ENCODE peak calls at places on chromosomes 7 and 10, in six cellular contexts. Z, H, M, C, T and B are unnamed samples.
A peak's percentile ranks its signal among the peaks of the same experiment; 100 is the strongest.

GRCh38 chr10:44253769-44254462 is 131.0 kb downstream of the CXCL12 start:
- DNase-seq in Z (no peak), H (no peak), M (no peak), C (no peak), T (no peak), B (peak; percentile 93)

GRCh38 chr10:47456096-47456485 is 27.8 kb downstream of the ANXA8 start:
- DNase-seq in Z (no peak), H (no peak), M (no peak), C (no peak), T (no peak), B (no peak)

GRCh38 chr7:34991938-34992840 is 45.1 kb downstream of the DPY19L1 start:
- DNase-seq in Z (no peak), H (peak; percentile 31), M (no peak), C (no peak), T (peak; percentile 52), B (peak; percentile 52)

GRCh38 chr7:112437038-112437437 is 13.2 kb upstream of the IFRD1 start:
- DNase-seq in Z (no peak), H (no peak), M (no peak), C (no peak), T (no peak), B (peak; percentile 54)

GRCh38 chr10:26367771-26368170 is 70.4 kb upstream of the APBB1IP start:
- DNase-seq in Z (no peak), H (no peak), M (peak; percentile 63), C (no peak), T (peak; percentile 58), B (no peak)

GRCh38 chr7:149719912-149720335 is 53.5 kb downstream of the ZNF467 start:
- DNase-seq in Z (no peak), H (no peak), M (no peak), C (no peak), T (no peak), B (no peak)

GRCh38 chr7:149720372-149721083 is 52.9 kb downstream of the ZNF467 start:
- DNase-seq in Z (peak; percentile 78), H (no peak), M (no peak), C (no peak), T (no peak), B (no peak)

GRCh38 chr10:63766766-63767505 is 245.7 kb downstream of the REEP3 start:
- DNase-seq in Z (no peak), H (peak; percentile 9), M (no peak), C (no peak), T (no peak), B (peak; percentile 81)

GRCh38 chr10:115029452-115030375 is 63.5 kb upstream of the ATRNL1 start:
- DNase-seq in Z (no peak), H (no peak), M (no peak), C (no peak), T (no peak), B (no peak)

GRCh38 chr10:91034494-91035157 is 113.7 kb upstream of the ANKRD1 start:
- DNase-seq in Z (no peak), H (peak; percentile 47), M (no peak), C (peak; percentile 34), T (peak; percentile 77), B (peak; percentile 78)

GRCh38 chr7:101237206-101238067 is at the start of gene CLDN15:
- DNase-seq in Z (peak; percentile 39), H (no peak), M (no peak), C (peak; percentile 86), T (no peak), B (peak; percentile 74)

GRCh38 chr7:4727914-4728705 is 46.0 kb downstream of the FOXK1 start:
- DNase-seq in Z (no peak), H (no peak), M (no peak), C (no peak), T (no peak), B (no peak)

GRCh38 chr7:37287093-37287492 is 161.6 kb downstream of the ELMO1 start:
- DNase-seq in Z (peak; percentile 36), H (no peak), M (peak; percentile 52), C (no peak), T (no peak), B (peak; percentile 15)

GRCh38 chr10:21904930-21905329 is 98.6 kb downstream of the DNAJC1 start:
- DNase-seq in Z (no peak), H (no peak), M (no peak), C (no peak), T (no peak), B (no peak)

GRCh38 chr7:55409474-55410225 is 44.5 kb downstream of the LANCL2 start:
- DNase-seq in Z (peak; percentile 54), H (no peak), M (no peak), C (peak; percentile 38), T (peak; percentile 9), B (no peak)

GRCh38 chr7:95690367-95690947 is 81.9 kb upstream of the DYNC1I1 start:
- DNase-seq in Z (peak; percentile 27), H (peak; percentile 61), M (peak; percentile 43), C (peak; percentile 32), T (peak; percentile 70), B (peak; percentile 66)

GRCh38 chr10:34666008-34666700 is 148.9 kb downstream of the PARD3 start:
- DNase-seq in Z (peak; percentile 30), H (peak; percentile 62), M (peak; percentile 27), C (peak; percentile 38), T (peak; percentile 88), B (peak; percentile 95)

GRCh38 chr7:56026538-56026937 is 24.7 kb downstream of the PSPH start:
- DNase-seq in Z (no peak), H (no peak), M (no peak), C (no peak), T (no peak), B (no peak)

GRCh38 chr7:149075286-149075685 is 15.2 kb downstream of the ZNF786 start:
- DNase-seq in Z (no peak), H (no peak), M (no peak), C (no peak), T (no peak), B (no peak)

GRCh38 chr10:123614888-123615287 is 51.3 kb upstream of the GPR26 start:
- DNase-seq in Z (no peak), H (peak; percentile 4), M (peak; percentile 52), C (peak; percentile 70), T (peak; percentile 53), B (peak; percentile 16)

GRCh38 chr10:71598673-71599072 is 120.9 kb downstream of the C10orf105 start:
- DNase-seq in Z (no peak), H (no peak), M (no peak), C (peak; percentile 65), T (peak; percentile 36), B (peak; percentile 64)

GRCh38 chr7:86411804-86412203 is 231.9 kb upstream of the GRM3 start:
- DNase-seq in Z (no peak), H (peak; percentile 48), M (no peak), C (no peak), T (no peak), B (peak; percentile 30)

GRCh38 chr10:45374451-45375052 is 536 bp downstream of the ALOX5 start:
- DNase-seq in Z (no peak), H (no peak), M (peak; percentile 48), C (no peak), T (no peak), B (no peak)

GRCh38 chr7:116421298-116421697 is 78.2 kb upstream of the CAV2 start:
- DNase-seq in Z (no peak), H (no peak), M (no peak), C (no peak), T (no peak), B (no peak)

GRCh38 chr7:26667514-26668133 is 196.8 kb downstream of the SKAP2 start:
- DNase-seq in Z (peak; percentile 71), H (peak; percentile 61), M (peak; percentile 85), C (peak; percentile 81), T (peak; percentile 95), B (peak; percentile 83)

GRCh38 chr10:86970152-86970886 is 2.0 kb downstream of the ADIRF start:
- DNase-seq in Z (no peak), H (peak; percentile 80), M (no peak), C (peak; percentile 66), T (no peak), B (peak; percentile 51)

DNA sequence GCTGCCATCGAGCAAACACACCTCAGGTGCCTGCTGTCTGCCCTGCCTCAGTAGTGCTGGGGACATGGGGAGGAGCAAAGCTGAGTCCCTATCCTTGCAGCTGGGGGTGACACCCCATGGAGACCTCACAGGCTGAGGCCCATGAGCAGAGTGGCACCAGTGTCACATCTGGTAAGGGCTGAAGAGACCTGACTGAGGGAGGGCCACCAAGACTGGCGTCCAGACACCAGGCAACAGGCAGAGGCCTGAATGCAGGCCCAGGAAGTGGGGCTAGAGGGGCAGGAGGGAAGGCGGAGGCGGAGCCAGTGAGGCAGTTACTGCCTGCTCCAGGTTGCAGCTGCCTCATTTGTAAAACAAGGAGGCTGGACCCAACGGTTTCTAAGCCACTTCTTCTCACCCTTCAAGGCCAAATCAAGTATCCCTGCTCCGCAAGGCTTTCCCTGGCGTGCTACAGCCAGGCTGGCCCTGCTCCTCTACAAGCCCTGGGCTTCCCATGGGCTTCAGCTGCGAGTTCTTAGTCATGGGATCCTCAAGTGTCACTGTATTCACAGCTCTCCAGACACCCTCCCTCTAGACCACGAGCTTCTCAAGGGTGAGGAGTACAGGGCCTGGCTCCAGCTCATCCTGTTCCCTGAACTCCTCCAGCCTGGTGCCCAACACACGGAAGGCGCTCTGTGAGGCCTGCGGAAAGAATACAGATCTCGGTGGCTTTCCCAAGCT is 39.0 kb downstream of the FAM53B start:
- DNase-seq in Z (no peak), H (no peak), M (peak; percentile 85), C (no peak), T (no peak), B (no peak)
- H3K4me1 ChIP-seq in Z (peaks cover 94% of the 10 kb centered on the region), H (no peaks in the 10 kb centered on the region), M (peaks cover 84% of the 10 kb centered on the region), C (peaks cover 34% of the 10 kb centered on the region), T (peaks cover 22% of the 10 kb centered on the region), B (peaks cover 19% of the 10 kb centered on the region)

DNA sequence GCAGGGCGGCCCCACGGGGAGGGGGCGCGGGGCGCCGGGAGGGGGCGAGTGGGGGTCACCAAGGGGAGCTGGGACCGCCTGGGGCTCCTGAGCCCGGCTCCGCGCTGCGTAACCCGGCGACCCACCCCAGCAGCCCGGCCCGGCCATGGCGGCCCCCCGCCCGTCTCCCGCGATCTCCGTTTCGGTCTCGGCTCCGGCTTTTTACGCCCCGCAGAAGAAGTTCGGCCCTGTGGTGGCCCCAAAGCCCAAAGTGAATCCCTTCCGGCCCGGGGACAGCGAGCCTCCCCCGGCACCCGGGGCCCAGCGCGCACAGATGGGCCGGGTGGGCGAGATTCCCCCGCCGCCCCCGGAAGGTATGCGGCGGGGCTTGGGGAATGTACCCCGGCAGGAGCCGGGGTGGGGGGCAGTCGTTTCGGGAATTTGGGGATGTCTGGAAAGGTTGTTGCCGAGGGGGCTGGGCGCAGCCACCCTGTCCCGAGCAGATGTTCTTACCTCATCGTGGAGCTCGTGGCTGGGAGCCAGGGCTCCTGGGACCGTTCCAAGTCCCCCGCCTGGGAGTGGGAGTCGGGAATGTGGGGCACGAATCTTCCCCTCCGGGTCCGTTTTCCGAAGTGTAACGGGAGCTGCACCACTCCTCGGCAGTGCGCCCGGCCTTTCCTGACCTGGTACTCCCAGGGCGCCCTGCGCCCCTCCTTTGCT is 431 bp downstream of the ZYX start:
- DNase-seq in Z (peak; percentile 89), H (peak; percentile 41), M (no peak), C (peak; percentile 70), T (peak; percentile 75), B (peak; percentile 76)
- H3K4me1 ChIP-seq in Z (peaks cover 23% of the 10 kb centered on the region), H (peaks cover 48% of the 10 kb centered on the region), M (no peaks in the 10 kb centered on the region), C (peaks cover 7% of the 10 kb centered on the region), T (peaks cover 35% of the 10 kb centered on the region), B (peaks cover 18% of the 10 kb centered on the region)

DNA sequence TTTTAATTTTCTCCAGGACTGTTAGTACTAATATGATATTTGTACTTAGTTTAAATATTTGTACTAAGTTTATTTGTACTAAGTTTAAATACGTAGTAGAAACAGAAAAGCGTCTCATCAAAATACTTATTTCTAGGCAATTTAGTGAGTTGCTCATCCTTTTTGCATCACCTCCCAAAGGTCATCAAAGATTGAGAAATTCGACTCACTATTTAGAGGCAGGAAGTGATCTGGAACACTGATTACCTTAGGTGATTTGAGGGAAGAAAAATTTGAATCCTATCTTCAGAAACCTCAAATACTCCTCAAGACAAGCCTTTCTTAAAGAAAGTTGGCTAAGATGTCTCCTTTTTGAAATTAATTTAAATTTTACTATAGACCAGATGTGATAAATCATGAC is 14.5 kb downstream of the WNT16 start:
- DNase-seq in Z (no peak), H (no peak), M (no peak), C (no peak), T (no peak), B (no peak)
- H3K4me1 ChIP-seq in Z (no peaks in the 10 kb centered on the region), H (no peaks in the 10 kb centered on the region), M (no peaks in the 10 kb centered on the region), C (no peaks in the 10 kb centered on the region), T (peaks cover 9% of the 10 kb centered on the region), B (no peaks in the 10 kb centered on the region)

GRCh38 chr10:103669243-103669929 is 175.9 kb downstream of the NEURL1 start:
- DNase-seq in Z (no peak), H (no peak), M (no peak), C (no peak), T (no peak), B (no peak)
- H3K4me1 ChIP-seq in Z (no peaks in the 10 kb centered on the region), H (no peaks in the 10 kb centered on the region), M (no peaks in the 10 kb centered on the region), C (no peaks in the 10 kb centered on the region), T (peaks cover 1% of the 10 kb centered on the region), B (peaks cover 16% of the 10 kb centered on the region)